ENCODE peak calls at places on chromosomes 1 and 21, in five cellular contexts. R is IMR-90, E is neuronal stem cell, X is GM23248, M is fibroblast of lung. D is an unnamed sample.

GRCh38 chr1:69073176-69073575 is 494.5 kb upstream of the LRRC7 start:
- DNase-seq in X (no peak), E (no peak), R (no peak), M (no peak), D (peak)

GRCh38 chr1:152110365-152110859 is 4.8 kb downstream of the TCHH start:
- DNase-seq in E (no peak), M (peak), R (peak), X (peak), D (peak)

GRCh38 chr1:205976708-205977107 is 26.5 kb downstream of the RAB7B start:
- DNase-seq in M (peak), R (peak), E (no peak), X (peak), D (peak)

GRCh38 chr1:212177542-212177941 is 107.7 kb upstream of the PPP2R5A start:
- DNase-seq in R (no peak), M (no peak), X (no peak), E (no peak), D (no peak)

GRCh38 chr1:92087542-92087941 is 7.4 kb downstream of the BTBD8 start:
- DNase-seq in X (no peak), M (no peak), E (no peak), R (no peak), D (no peak)

GRCh38 chr1:46718340-46718726 is 581 bp downstream of the EFCAB14 start:
- DNase-seq in M (no peak), X (peak), R (no peak), E (no peak), D (no peak)

GRCh38 chr1:225368036-225368552 is 59.7 kb downstream of the LBR start:
- DNase-seq in M (no peak), X (no peak), E (no peak), R (no peak), D (no peak)

GRCh38 chr1:39917825-39918224 is 16.1 kb upstream of the MYCL start:
- DNase-seq in E (no peak), R (no peak), M (no peak), X (no peak), D (peak)

GRCh38 chr1:148318123-148318899 is 164.8 kb downstream of the PPIAL4G start:
- DNase-seq in M (no peak), X (peak), R (no peak), E (no peak), D (peak)

GRCh38 chr1:29441916-29442668 is 205.8 kb downstream of the PTPRU start:
- DNase-seq in X (no peak), M (no peak), E (no peak), R (no peak), D (no peak)

GRCh38 chr21:45517249-45518065 is 24.8 kb downstream of the SLC19A1 start:
- DNase-seq in E (no peak), R (no peak), X (no peak), M (no peak), D (no peak)

GRCh38 chr1:89309828-89310227 is 37.2 kb upstream of the GBP5 start:
- DNase-seq in E (no peak), M (no peak), R (no peak), X (no peak), D (no peak)

GRCh38 chr1:16981269-16981849 is 939 bp upstream of the MFAP2 start:
- DNase-seq in E (no peak), R (peak), X (peak), M (peak), D (no peak)

GRCh38 chr1:51237313-51237700 is 1.2 kb downstream of the RNF11 start:
- DNase-seq in M (no peak), R (no peak), X (no peak), E (no peak), D (no peak)

GRCh38 chr21:36744560-36745231 is 45.8 kb downstream of the SIM2 start:
- DNase-seq in R (no peak), X (no peak), M (peak), E (no peak), D (no peak)

GRCh38 chr1:56477164-56478111 is 101.9 kb downstream of the PLPP3 start:
- DNase-seq in X (peak), M (peak), E (peak), R (peak), D (peak)

GRCh38 chr1:113456967-113457366 is 66.7 kb downstream of the MAGI3 start:
- DNase-seq in E (no peak), R (peak), X (peak), M (peak), D (no peak)

GRCh38 chr1:182687361-182687760 is 3.0 kb upstream of the RGS8 start:
- DNase-seq in X (no peak), M (no peak), E (no peak), R (no peak), D (no peak)

GRCh38 chr1:156995412-156995811 is 50.1 kb downstream of the ARHGEF11 start:
- DNase-seq in M (no peak), R (no peak), E (no peak), X (no peak), D (no peak)

GRCh38 chr21:31198575-31198974 is 145.5 kb downstream of the TIAM1 start:
- DNase-seq in R (peak), E (peak), X (peak), M (peak), D (peak)

GRCh38 chr1:218164930-218165686 is 120.0 kb upstream of the RRP15 start:
- DNase-seq in E (peak), M (peak), X (peak), R (no peak), D (peak)

GRCh38 chr21:41217656-41218380 is 49.9 kb downstream of the BACE2 start:
- DNase-seq in R (peak), M (peak), E (no peak), X (peak), D (no peak)

GRCh38 chr1:56098956-56099355 is 480.4 kb downstream of the PLPP3 start:
- DNase-seq in R (peak), M (peak), X (peak), E (no peak), D (no peak)

GRCh38 chr1:231796141-231796540 is 169.6 kb downstream of the DISC1 start:
- DNase-seq in E (no peak), M (no peak), X (no peak), R (no peak), D (no peak)

GRCh38 chr1:66267211-66267940 is 266.6 kb upstream of the SGIP1 start:
- DNase-seq in R (no peak), M (peak), E (no peak), X (no peak), D (no peak)

GRCh38 chr1:208243522-208243850 is 698 bp downstream of the PLXNA2 start:
- DNase-seq in X (peak), E (no peak), R (no peak), M (no peak), D (peak)

GRCh38 chr1:170414989-170415733 is 116.8 kb upstream of the GORAB start:
- DNase-seq in R (peak), X (peak), E (no peak), M (peak), D (no peak)

GRCh38 chr1:28927442-28928305 is 13.3 kb downstream of the EPB41 start:
- DNase-seq in R (peak), X (peak), M (peak), E (no peak), D (no peak)

GRCh38 chr21:29298348-29299045 is at the start of gene BACH1:
- DNase-seq in M (peak), E (peak), R (peak), X (peak), D (peak)

GRCh38 chr1:223706077-223706988 is 6.0 kb upstream of the CAPN2 start:
- DNase-seq in X (peak), R (peak), M (peak), E (no peak), D (no peak)
- H3K4me3 ChIP-seq in X (peak), R (no peak), M (peak), E (no peak), D (no peak)

GRCh38 chr1:199081739-199082138 is 442.9 kb downstream of the PTPRC start:
- DNase-seq in R (no peak), E (no peak), M (no peak), X (no peak), D (no peak)
- H2AFZ ChIP-seq in R (no peak), E (no peak), M (no peak), X (no peak), D (no peak)

DNA sequence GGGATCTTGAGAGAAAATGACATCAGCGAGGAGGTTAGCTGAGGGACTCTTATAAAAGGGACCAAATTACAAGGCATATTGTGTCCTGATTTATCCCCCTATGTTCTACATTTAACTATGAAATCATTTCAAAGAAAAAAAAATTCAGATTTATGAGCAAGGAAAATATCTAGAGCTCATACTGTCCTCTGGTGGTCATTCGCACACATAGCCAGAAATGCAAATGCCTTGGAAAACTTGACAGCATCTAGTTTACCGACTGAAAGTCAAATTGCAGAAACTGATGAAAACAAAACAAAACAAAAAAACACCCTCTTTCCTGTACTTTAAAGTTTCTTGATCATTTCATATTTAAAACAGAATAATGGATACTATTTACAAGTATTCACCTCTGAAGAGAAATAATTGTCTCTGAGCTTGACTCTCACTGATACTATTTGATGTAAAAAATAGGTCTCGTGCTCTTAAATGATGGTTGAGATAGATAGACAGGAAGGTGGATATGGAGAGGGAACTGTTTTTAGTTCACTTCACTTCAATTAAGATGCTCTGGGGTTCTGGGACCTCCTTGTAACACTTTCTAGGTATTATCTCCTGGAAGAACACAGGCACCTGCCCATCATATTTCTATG is 253.8 kb downstream of the PCP4 start:
- DNase-seq in E (peak), R (peak), X (peak), M (peak), D (peak)
- H3K4me3 ChIP-seq in E (no peak), R (no peak), X (no peak), M (no peak), D (no peak)

DNA sequence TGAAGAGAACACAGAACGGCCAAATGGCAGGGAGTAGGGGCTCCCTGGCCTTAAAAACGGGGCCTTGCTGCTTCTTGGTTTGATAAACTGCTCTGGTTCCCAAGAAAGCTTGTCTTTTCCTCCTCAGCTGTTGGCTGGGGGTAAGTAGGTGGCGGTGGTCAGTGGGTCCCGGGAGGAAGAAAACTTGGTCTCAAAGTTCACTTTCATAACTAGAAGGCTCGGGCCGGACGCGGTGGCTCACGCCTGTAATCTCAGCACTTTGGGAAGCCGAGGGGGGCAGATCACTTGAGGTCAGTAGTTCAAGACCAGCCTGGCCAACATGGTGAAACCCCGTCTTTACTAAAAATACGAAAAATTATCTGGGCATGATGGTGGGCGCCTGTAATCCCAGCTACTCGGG is 47.3 kb upstream of the CTBS start:
- DNase-seq in R (no peak), X (no peak), E (no peak), M (no peak), D (no peak)
- H2AFZ ChIP-seq in R (peak), X (peak), E (no peak), M (no peak), D (peak)

DNA sequence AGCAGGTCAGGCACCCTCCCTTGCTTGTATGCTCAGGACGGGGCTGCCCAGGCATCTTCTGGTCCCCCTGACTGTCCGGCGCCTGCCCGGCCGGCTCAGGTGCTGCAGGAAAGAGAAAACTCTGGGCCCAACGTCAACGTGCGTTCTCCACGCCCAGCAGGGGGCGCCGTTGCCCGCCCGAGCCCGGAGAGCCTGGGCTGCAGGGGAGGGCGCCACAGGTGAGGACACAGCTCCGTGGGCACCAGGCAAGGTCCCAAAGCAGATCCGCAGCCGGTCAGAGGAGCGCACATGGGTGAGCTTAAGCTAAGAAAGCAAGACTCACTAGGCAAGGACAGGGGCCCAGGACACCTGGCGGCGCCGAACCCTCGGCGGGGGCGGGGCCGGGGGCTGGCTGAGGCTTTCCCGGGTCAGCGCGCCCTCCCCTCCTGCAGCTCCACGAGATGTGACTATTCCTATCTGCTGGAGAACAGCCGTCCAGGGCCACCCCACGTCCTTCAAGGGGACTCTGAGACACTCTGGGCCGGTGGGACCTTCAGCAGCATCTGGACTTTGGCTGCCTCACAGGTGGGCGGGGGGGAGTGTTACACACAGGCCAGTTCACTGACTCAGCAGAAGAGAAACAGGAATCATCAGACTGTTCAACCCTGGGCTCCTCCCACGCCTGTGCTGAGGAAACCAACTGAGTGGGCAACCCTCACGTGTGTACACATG is 29.3 kb downstream of the KRTAP10-1 start:
- DNase-seq in M (peak), X (peak), E (peak), R (no peak), D (peak)
- H3K4me3 ChIP-seq in M (no peak), X (no peak), E (no peak), R (no peak), D (peak)

GRCh38 chr21:21858502-21859334 is 860.5 kb downstream of the NCAM2 start:
- DNase-seq in M (no peak), X (no peak), E (no peak), R (no peak), D (no peak)

GRCh38 chr21:21860888-21861287 is 862.7 kb downstream of the NCAM2 start:
- DNase-seq in M (peak), E (no peak), R (peak), X (peak), D (no peak)
- H2AFZ ChIP-seq in M (no peak), E (no peak), R (no peak), X (peak), D (no peak)

DNA sequence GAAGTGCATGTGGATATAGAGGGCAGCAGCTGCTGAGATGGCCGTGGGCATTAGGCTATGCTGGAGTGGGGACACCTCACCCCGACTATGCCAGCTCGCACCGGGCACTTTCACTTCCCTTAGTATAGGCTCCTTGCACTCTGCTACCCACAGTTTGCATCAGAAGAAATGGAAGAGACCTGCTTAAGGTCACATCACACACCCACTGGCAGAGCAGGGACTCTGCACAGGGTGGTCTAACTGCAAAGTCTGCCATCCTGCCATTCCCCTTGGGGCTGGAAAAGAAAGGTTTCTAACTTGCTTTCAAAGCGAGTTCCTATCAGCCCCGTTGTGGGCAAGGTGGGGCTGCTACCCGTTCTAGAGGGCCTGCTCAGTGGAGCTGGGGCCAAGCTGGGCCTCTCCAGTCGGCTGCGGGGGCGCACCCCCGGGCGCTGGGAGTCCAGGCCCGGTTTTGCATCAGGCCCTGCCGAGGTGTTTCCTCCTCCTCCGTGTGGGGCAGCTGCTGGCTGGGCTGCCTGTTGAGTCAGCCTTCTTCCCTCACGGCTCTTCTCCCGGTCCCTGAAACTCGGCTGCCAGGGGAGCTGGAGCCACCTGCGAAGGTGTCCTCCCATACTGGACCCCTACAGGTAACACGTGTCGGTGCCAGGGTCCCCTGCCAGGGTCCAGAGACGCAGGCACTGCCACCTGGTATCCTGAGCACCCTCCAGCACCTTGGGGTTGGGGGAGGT is at the start of gene SYTL1:
- DNase-seq in X (peak), E (no peak), M (peak), R (peak), D (peak)
- H3K4me3 ChIP-seq in X (no peak), E (peak), M (peak), R (no peak), D (peak)

D was measured in GM23338.